ENCODE peak calls at places on chromosomes 7 and 10, in seven cellular contexts. One of them, this sample, is unnamed.

GRCh38 chr10:35640951-35641429 is 1.1 kb downstream of the FZD8 start:
- DNase-seq in HL-60: peak
- DNase-seq in body of pancreas: peak
- DNase-seq in pancreas: peak
- DNase-seq in CD4-positive, alpha-beta T cell: peak
- DNase-seq in IMR-90: peak
- DNase-seq in uterus: peak
- DNase-seq in this sample: peak

GRCh38 chr10:90276894-90277447 is 575.6 kb downstream of the KIF20B start:
- DNase-seq in HL-60: no peak
- DNase-seq in body of pancreas: no peak
- DNase-seq in pancreas: no peak
- DNase-seq in CD4-positive, alpha-beta T cell: no peak
- DNase-seq in IMR-90: no peak
- DNase-seq in uterus: no peak
- DNase-seq in this sample: no peak

GRCh38 chr7:94064541-94065191 is 60.5 kb upstream of the BET1 start:
- DNase-seq in HL-60: no peak
- DNase-seq in body of pancreas: no peak
- DNase-seq in pancreas: no peak
- DNase-seq in CD4-positive, alpha-beta T cell: no peak
- DNase-seq in IMR-90: peak
- DNase-seq in uterus: no peak
- DNase-seq in this sample: no peak

GRCh38 chr10:103669243-103669929 is 175.9 kb downstream of the NEURL1 start:
- DNase-seq in HL-60: no peak
- DNase-seq in body of pancreas: no peak
- DNase-seq in pancreas: no peak
- DNase-seq in CD4-positive, alpha-beta T cell: no peak
- DNase-seq in IMR-90: peak
- DNase-seq in uterus: no peak
- DNase-seq in this sample: no peak

GRCh38 chr10:100685331-100685730 is 60.1 kb upstream of the PAX2 start:
- DNase-seq in HL-60: no peak
- DNase-seq in body of pancreas: no peak
- DNase-seq in pancreas: no peak
- DNase-seq in CD4-positive, alpha-beta T cell: no peak
- DNase-seq in IMR-90: no peak
- DNase-seq in uterus: no peak
- DNase-seq in this sample: no peak

GRCh38 chr7:1977059-1977875 is 255.5 kb downstream of the MAD1L1 start:
- DNase-seq in HL-60: no peak
- DNase-seq in body of pancreas: no peak
- DNase-seq in pancreas: no peak
- DNase-seq in CD4-positive, alpha-beta T cell: no peak
- DNase-seq in IMR-90: no peak
- DNase-seq in uterus: no peak
- DNase-seq in this sample: no peak

GRCh38 chr7:99036531-99037175 is 107.3 kb downstream of the SMURF1 start:
- DNase-seq in HL-60: peak
- DNase-seq in body of pancreas: no peak
- DNase-seq in pancreas: no peak
- DNase-seq in CD4-positive, alpha-beta T cell: no peak
- DNase-seq in IMR-90: peak
- DNase-seq in uterus: no peak
- DNase-seq in this sample: peak

GRCh38 chr7:6453737-6454136 is 6.0 kb upstream of the DAGLB start:
- DNase-seq in HL-60: no peak
- DNase-seq in body of pancreas: no peak
- DNase-seq in pancreas: no peak
- DNase-seq in CD4-positive, alpha-beta T cell: no peak
- DNase-seq in IMR-90: peak
- DNase-seq in uterus: no peak
- DNase-seq in this sample: no peak

GRCh38 chr7:96237040-96237439 is 84.9 kb downstream of the SLC25A13 start:
- DNase-seq in HL-60: no peak
- DNase-seq in body of pancreas: no peak
- DNase-seq in pancreas: no peak
- DNase-seq in CD4-positive, alpha-beta T cell: no peak
- DNase-seq in IMR-90: no peak
- DNase-seq in uterus: no peak
- DNase-seq in this sample: no peak

GRCh38 chr7:141071855-141072547 is 1.9 kb upstream of the TMEM178B start:
- DNase-seq in HL-60: no peak
- DNase-seq in body of pancreas: no peak
- DNase-seq in pancreas: no peak
- DNase-seq in CD4-positive, alpha-beta T cell: no peak
- DNase-seq in IMR-90: no peak
- DNase-seq in uterus: no peak
- DNase-seq in this sample: peak

GRCh38 chr7:129970816-129971215 is 18.1 kb upstream of the UBE2H start:
- DNase-seq in HL-60: no peak
- DNase-seq in body of pancreas: no peak
- DNase-seq in pancreas: no peak
- DNase-seq in CD4-positive, alpha-beta T cell: no peak
- DNase-seq in IMR-90: no peak
- DNase-seq in uterus: peak
- DNase-seq in this sample: no peak

GRCh38 chr7:47311891-47312290 is 270.0 kb downstream of the TNS3 start:
- DNase-seq in HL-60: no peak
- DNase-seq in body of pancreas: no peak
- DNase-seq in pancreas: no peak
- DNase-seq in CD4-positive, alpha-beta T cell: no peak
- DNase-seq in IMR-90: no peak
- DNase-seq in uterus: no peak
- DNase-seq in this sample: no peak

GRCh38 chr7:47313564-47313963 is 268.3 kb downstream of the TNS3 start:
- DNase-seq in HL-60: no peak
- DNase-seq in body of pancreas: no peak
- DNase-seq in pancreas: no peak
- DNase-seq in CD4-positive, alpha-beta T cell: no peak
- DNase-seq in IMR-90: no peak
- DNase-seq in uterus: no peak
- DNase-seq in this sample: no peak

GRCh38 chr7:47317537-47317936 is 264.4 kb downstream of the TNS3 start:
- DNase-seq in HL-60: no peak
- DNase-seq in body of pancreas: no peak
- DNase-seq in pancreas: no peak
- DNase-seq in CD4-positive, alpha-beta T cell: no peak
- DNase-seq in IMR-90: no peak
- DNase-seq in uterus: no peak
- DNase-seq in this sample: no peak

GRCh38 chr7:47314248-47314647 is 267.7 kb downstream of the TNS3 start:
- DNase-seq in HL-60: no peak
- DNase-seq in body of pancreas: no peak
- DNase-seq in pancreas: no peak
- DNase-seq in CD4-positive, alpha-beta T cell: no peak
- DNase-seq in IMR-90: no peak
- DNase-seq in uterus: no peak
- DNase-seq in this sample: no peak

DNA sequence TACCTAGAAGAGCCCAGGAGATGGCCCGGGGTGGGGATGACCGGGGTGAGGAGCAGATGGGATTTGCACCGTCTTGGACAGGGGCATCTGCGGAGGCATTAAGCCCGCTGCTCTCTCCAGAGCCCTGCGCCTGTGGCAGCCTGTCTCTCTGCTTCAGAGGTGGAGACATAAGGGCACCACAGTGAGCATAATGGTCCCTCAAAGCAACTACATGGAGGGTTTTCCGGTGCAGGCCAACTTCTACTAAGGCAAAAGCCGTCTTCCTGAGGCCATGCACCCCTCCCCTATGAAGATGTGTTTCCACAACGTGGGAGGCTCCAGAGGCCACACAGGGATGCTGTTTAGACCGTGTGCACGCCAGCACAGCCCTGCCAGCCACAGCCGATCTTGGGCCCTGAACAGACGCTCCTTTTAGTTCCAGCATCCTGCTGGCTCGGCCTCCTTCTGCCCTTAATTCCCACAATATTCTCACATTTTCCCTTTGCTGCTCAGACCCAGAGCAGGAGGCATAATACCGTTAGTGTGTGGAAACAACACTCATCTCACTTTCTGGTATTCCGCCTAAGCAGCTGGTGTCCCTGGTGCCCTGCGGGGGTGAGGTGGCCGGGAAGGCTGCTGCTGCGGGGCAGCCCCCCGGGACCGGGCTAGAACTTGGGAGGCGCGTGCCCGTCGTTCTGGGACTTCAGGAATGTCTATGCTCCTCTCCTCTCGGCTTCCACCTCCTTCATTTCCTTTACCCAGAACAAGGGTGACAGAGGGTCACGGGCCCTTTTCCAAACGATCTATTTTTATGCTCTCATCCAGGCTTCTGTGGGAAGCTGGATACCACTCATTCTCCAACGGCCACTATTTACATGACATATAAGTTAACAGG is 266.9 kb downstream of the TNS3 start:
- DNase-seq in HL-60: no peak
- DNase-seq in body of pancreas: no peak
- DNase-seq in pancreas: no peak
- DNase-seq in CD4-positive, alpha-beta T cell: no peak
- DNase-seq in IMR-90: peak
- DNase-seq in uterus: no peak
- DNase-seq in this sample: no peak
- H3K27ac ChIP-seq in HL-60: no peak
- H3K27ac ChIP-seq in body of pancreas: peak
- H3K27ac ChIP-seq in pancreas: peak
- H3K27ac ChIP-seq in CD4-positive, alpha-beta T cell: no peak
- H3K27ac ChIP-seq in IMR-90: peak
- H3K27ac ChIP-seq in uterus: peak
- H3K27ac ChIP-seq in this sample: no peak

GRCh38 chr10:123165445-123166072 is 11.4 kb downstream of the BUB3 start:
- DNase-seq in HL-60: no peak
- DNase-seq in body of pancreas: no peak
- DNase-seq in pancreas: no peak
- DNase-seq in CD4-positive, alpha-beta T cell: no peak
- DNase-seq in IMR-90: no peak
- DNase-seq in uterus: no peak
- DNase-seq in this sample: no peak
- TF ChIP-seq CTCF in HL-60: no peak
- TF ChIP-seq CTCF in body of pancreas: no peak
- TF ChIP-seq CTCF in pancreas: no peak
- TF ChIP-seq CTCF in CD4-positive, alpha-beta T cell: no peak
- TF ChIP-seq CTCF in IMR-90: no peak
- TF ChIP-seq CTCF in uterus: no peak
- TF ChIP-seq CTCF in this sample: no peak

GRCh38 chr7:41104621-41105020 is 598.3 kb downstream of the INHBA start:
- DNase-seq in HL-60: no peak
- DNase-seq in body of pancreas: no peak
- DNase-seq in pancreas: no peak
- DNase-seq in CD4-positive, alpha-beta T cell: no peak
- DNase-seq in IMR-90: peak
- DNase-seq in uterus: no peak
- DNase-seq in this sample: no peak
- H3K27ac ChIP-seq in HL-60: no peak
- H3K27ac ChIP-seq in body of pancreas: no peak
- H3K27ac ChIP-seq in pancreas: no peak
- H3K27ac ChIP-seq in CD4-positive, alpha-beta T cell: no peak
- H3K27ac ChIP-seq in IMR-90: no peak
- H3K27ac ChIP-seq in uterus: no peak
- H3K27ac ChIP-seq in this sample: no peak

GRCh38 chr10:132452216-132452650 is 55.2 kb downstream of the PWWP2B start:
- DNase-seq in HL-60: no peak
- DNase-seq in body of pancreas: no peak
- DNase-seq in pancreas: peak
- DNase-seq in CD4-positive, alpha-beta T cell: no peak
- DNase-seq in IMR-90: no peak
- DNase-seq in uterus: no peak
- DNase-seq in this sample: no peak
- TF ChIP-seq CTCF in HL-60: no peak
- TF ChIP-seq CTCF in body of pancreas: no peak
- TF ChIP-seq CTCF in pancreas: no peak
- TF ChIP-seq CTCF in CD4-positive, alpha-beta T cell: no peak
- TF ChIP-seq CTCF in IMR-90: peak
- TF ChIP-seq CTCF in uterus: no peak
- TF ChIP-seq CTCF in this sample: peak